ENCODE peak calls at places on chromosome 4, in ten cellular contexts. D is bronchial epithelial cell, L is fibroblast of lung, W is stomach, E is H9, S is left ventricle myocardium inferior, T is dorsolateral prefrontal cortex, O is B cell, N is fibroblast of mammary gland, M is GM13976. B is an unnamed sample.

GRCh38 chr4:112327950-112328349 is 30.8 kb downstream of the ALPK1 start:
- DNase-seq in D (peak), L (peak), W (no peak), E (no peak), S (no peak), T (no peak), O (no peak), N (peak), M (peak), B (peak)

GRCh38 chr4:67575889-67576329 is 17.4 kb downstream of the STAP1 start:
- DNase-seq in D (no peak), L (no peak), W (no peak), E (no peak), S (no peak), T (no peak), O (no peak), N (no peak), M (no peak), B (no peak)

GRCh38 chr4:119589165-119589564 is 39.4 kb downstream of the PDE5A start:
- DNase-seq in D (peak), L (no peak), W (no peak), E (no peak), S (no peak), T (no peak), O (no peak), N (peak), M (no peak), B (no peak)

GRCh38 chr4:98624642-98625041 is 33.8 kb downstream of the TSPAN5 start:
- DNase-seq in D (no peak), L (no peak), W (no peak), E (no peak), S (no peak), T (no peak), O (no peak), N (no peak), M (no peak), B (no peak)

GRCh38 chr4:98778206-98778605 is 119.8 kb upstream of the TSPAN5 start:
- DNase-seq in D (peak), L (peak), W (no peak), E (no peak), S (no peak), T (no peak), O (no peak), N (peak), M (no peak), B (no peak)

GRCh38 chr4:166816901-166817300 is 417.4 kb downstream of the SPOCK3 start:
- DNase-seq in D (peak), L (peak), W (no peak), E (no peak), S (no peak), T (no peak), O (no peak), N (no peak), M (no peak), B (no peak)

GRCh38 chr4:68748181-68748981 is 67.4 kb upstream of the UGT2B10 start:
- DNase-seq in D (peak), L (no peak), W (no peak), E (no peak), S (no peak), T (no peak), O (no peak), N (no peak), M (no peak), B (no peak)

GRCh38 chr4:67723949-67724348 is 23.0 kb upstream of the UBA6 start:
- DNase-seq in D (no peak), L (no peak), W (no peak), E (peak), S (no peak), T (no peak), O (no peak), N (no peak), M (no peak), B (no peak)

GRCh38 chr4:99887837-99888236 is 6.4 kb downstream of the LAMTOR3 start:
- DNase-seq in D (no peak), L (peak), W (no peak), E (no peak), S (no peak), T (no peak), O (no peak), N (peak), M (no peak), B (no peak)

GRCh38 chr4:184879251-184879650 is 53.5 kb upstream of the ACSL1 start:
- DNase-seq in D (no peak), L (no peak), W (no peak), E (no peak), S (no peak), T (no peak), O (no peak), N (no peak), M (no peak), B (no peak)

GRCh38 chr4:38145033-38145673 is 185.0 kb downstream of the PTTG2 start:
- DNase-seq in D (no peak), L (no peak), W (no peak), E (no peak), S (no peak), T (no peak), O (no peak), N (peak), M (no peak), B (no peak)

GRCh38 chr4:16830081-16830480 is 68.4 kb downstream of the LDB2 start:
- DNase-seq in D (no peak), L (no peak), W (no peak), E (no peak), S (no peak), T (no peak), O (no peak), N (no peak), M (no peak), B (no peak)

GRCh38 chr4:16827045-16827444 is 71.4 kb downstream of the LDB2 start:
- DNase-seq in D (no peak), L (no peak), W (no peak), E (no peak), S (no peak), T (no peak), O (no peak), N (no peak), M (no peak), B (no peak)

GRCh38 chr4:16827762-16828724 is 70.4 kb downstream of the LDB2 start:
- DNase-seq in D (no peak), L (peak), W (no peak), E (no peak), S (no peak), T (no peak), O (no peak), N (no peak), M (no peak), B (no peak)

GRCh38 chr4:16824278-16824806 is 74.1 kb downstream of the LDB2 start:
- DNase-seq in D (no peak), L (peak), W (no peak), E (no peak), S (no peak), T (peak), O (no peak), N (peak), M (no peak), B (no peak)

DNA sequence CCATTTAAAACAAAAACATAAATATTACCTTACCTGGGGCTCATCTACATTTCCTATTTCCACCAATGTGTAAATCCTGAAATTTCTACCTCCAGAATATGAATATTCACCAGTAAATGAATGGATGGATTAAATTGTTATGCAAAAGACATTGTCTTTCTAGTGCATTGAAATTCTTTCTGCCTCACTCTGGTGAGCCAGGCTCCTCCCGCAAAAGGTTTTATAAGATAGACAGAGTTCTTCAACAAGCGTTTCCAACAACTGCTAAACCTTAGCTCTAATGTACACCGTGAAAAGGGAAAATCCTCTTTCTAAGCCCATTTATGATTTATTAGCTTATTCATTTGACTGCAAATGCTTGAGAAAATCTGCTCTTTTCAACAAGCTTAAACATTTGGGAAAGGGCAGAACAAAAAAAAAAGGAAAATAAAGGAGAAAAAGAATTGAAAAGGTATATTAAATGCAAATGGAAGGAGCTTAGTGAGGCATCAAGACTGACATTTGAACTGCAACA is 72.0 kb downstream of the LDB2 start:
- DNase-seq in D (no peak), L (no peak), W (no peak), E (no peak), S (no peak), T (no peak), O (no peak), N (no peak), M (no peak), B (no peak)
- TF ChIP-seq CTCF in D (no peak), L (no peak), W (no peak), E (no peak), S (no peak), T (no peak), O (no peak), N (no peak), M (no peak), B (no peak)

DNA sequence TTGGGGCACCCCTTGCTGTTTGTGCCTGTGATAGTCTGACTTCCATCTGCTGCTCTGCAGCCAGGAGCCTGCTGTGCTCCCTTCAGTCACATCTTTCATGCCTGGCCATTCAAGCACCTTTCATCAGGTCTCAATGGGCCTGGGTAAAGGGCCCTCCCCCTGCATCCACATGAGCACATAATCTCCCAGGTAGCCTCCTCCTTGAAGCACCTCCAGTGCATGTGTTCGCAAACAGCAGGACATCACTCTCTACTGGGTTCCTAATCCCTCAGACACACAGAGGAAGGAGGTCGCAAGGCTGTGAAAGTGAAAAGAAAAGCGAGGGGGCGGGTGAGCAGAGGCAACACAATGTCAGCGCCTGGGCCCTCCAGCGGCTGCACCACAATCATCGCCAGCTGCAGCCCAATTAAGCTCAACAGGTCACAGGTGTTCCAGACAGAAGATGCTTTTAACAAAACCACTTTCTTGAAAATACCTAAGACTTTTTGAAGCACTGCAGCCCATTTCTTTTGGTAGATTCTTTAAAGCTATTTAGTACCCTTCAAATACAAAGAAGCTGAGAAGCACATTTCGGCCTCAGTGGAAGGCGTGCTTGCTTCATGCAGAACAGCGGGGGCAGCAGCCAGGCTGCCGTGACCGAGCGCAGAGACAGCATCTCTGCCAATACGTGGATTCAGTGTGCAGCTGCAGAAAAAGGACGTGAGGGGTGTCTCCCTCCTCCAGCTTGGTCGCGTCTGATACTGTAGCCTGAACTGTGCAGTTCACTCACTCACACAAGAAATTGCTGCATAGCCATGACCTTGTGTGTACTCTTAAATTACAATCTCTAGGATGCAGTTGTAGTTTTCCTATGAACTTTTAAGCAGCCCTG is 92.2 kb upstream of the SPRY1 start:
- DNase-seq in D (no peak), L (no peak), W (no peak), E (peak), S (peak), T (peak), O (no peak), N (no peak), M (no peak), B (peak)
- TF ChIP-seq CTCF in D (no peak), L (no peak), W (no peak), E (peak), S (peak), T (no peak), O (no peak), N (no peak), M (no peak), B (no peak)

DNA sequence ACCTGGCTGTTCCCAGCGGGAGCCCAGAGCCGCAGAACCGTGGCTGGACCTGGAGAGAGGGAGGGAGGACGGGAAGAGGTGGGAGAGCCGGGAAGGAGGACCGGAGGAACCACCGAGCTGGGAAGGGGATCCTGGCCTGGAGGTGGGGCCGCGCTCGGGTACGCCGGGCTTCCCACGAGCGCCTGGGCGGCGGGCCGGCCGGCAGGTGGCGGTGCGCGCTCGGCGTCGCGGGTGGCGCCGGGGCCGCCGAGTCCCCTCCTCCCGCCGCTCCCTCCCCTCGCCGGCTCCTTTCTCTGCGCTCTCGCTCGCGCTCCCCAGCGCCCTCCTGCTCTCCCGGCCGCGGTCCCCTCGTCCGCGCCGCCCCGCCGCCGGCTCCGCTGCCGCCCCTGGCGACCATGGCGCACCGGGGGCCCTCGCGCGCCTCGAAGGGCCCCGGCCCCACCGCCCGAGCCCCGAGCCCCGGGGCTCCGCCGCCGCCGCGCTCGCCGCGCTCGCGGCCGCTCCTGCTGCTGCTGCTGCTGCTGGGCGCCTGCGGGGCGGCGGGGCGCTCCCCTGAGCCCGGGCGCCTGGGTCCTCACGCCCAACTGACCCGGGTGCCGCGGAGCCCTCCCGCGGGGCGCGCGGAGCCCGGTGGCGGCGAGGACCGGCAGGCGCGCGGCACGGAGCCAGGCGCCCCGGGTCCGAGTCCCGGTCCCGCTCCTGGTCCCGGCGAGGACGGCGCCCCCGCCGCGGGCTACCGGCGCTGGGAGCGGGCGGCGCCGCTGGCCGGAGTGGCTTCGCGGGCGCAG is at the start of gene SORCS2:
- DNase-seq in D (no peak), L (peak), W (peak), E (peak), S (peak), T (peak), O (peak), N (peak), M (peak), B (peak)
- TF ChIP-seq CTCF in D (peak), L (peak), W (no peak), E (peak), S (peak), T (peak), O (no peak), N (peak), M (peak), B (peak)

GRCh38 chr4:165381821-165382373 is 3.1 kb downstream of the CPE start:
- DNase-seq in D (no peak), L (no peak), W (no peak), E (no peak), S (no peak), T (no peak), O (no peak), N (no peak), M (no peak), B (no peak)

GRCh38 chr4:165378398-165378762 is 428 bp upstream of the CPE start:
- DNase-seq in D (no peak), L (no peak), W (no peak), E (no peak), S (no peak), T (no peak), O (no peak), N (no peak), M (no peak), B (no peak)

GRCh38 chr4:165379662-165380061 is 854 bp downstream of the CPE start:
- DNase-seq in D (no peak), L (peak), W (no peak), E (peak), S (peak), T (peak), O (no peak), N (no peak), M (no peak), B (no peak)

GRCh38 chr4:165375465-165375864 is 3.3 kb upstream of the CPE start:
- DNase-seq in D (no peak), L (no peak), W (no peak), E (no peak), S (no peak), T (no peak), O (no peak), N (no peak), M (no peak), B (peak)

DNA sequence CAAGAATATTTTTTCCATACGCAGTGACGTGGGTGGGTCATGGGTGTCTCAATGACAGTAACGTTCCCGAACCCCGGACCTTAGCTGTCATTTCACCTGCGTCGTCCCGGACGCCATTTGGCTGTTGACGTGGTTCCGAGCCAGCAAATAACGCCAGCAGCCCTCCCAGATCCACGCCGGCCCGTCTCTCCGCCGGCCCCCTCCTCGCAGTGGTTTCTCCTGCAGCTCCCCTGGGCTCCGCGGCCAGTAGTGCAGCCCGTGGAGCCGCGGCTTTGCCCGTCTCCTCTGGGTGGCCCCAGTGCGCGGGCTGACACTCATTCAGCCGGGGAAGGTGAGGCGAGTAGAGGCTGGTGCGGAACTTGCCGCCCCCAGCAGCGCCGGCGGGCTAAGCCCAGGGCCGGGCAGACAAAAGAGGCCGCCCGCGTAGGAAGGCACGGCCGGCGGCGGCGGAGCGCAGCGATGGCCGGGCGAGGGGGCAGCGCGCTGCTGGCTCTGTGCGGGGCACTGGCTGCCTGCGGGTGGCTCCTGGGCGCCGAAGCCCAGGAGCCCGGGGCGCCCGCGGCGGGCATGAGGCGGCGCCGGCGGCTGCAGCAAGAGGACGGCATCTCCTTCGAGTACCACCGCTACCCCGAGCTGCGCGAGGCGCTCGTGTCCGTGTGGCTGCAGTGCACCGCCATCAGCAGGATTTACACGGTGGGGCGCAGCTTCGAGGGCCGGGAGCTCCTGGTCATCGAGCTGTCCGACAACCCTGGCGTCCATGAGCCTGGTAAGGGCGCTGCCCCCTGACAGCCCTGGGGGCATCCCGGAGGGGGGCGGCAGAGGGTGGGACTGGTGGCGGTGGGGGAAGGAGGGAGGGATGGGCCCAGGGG is at the start of gene CPE:
- DNase-seq in D (peak), L (peak), W (peak), E (peak), S (peak), T (peak), O (peak), N (peak), M (peak), B (peak)
- TF ChIP-seq CTCF in D (peak), L (peak), W (no peak), E (peak), S (peak), T (peak), O (no peak), N (no peak), M (no peak), B (peak)

GRCh38 chr4:86594559-86595425 is 677 bp downstream of the PTPN13 start:
- DNase-seq in D (peak), L (peak), W (peak), E (peak), S (peak), T (peak), O (no peak), N (peak), M (peak), B (peak)
- TF ChIP-seq CTCF in D (peak), L (peak), W (no peak), E (peak), S (no peak), T (no peak), O (no peak), N (peak), M (no peak), B (no peak)